ENCODE peak calls at places on chromosomes 16 and 17, in eight cellular contexts. I is left lung; F is gastrocnemius medialis; W is CD8-positive, alpha-beta T cell; N is thoracic aorta; L is body of pancreas; Q is lower lobe of right lung; C is HepG2. O is an unnamed sample.

GRCh38 chr16:57270221-57271062 is 14.0 kb downstream of the PLLP start:
- DNase-seq in F (no peak), Q (peak; percentile 35), N (no peak), I (no peak), C (no peak), L (no peak), W (no peak), O (no peak)

GRCh38 chr17:38511126-38512108 is 83.2 kb downstream of the ARHGAP23 start:
- DNase-seq in L (no peak), Q (no peak), N (no peak), I (no peak), C (no peak), W (no peak), F (no peak), O (no peak)

GRCh38 chr17:79925242-79925957 is 86.2 kb upstream of the CBX4 start:
- DNase-seq in N (no peak), F (peak; percentile 66), C (no peak), L (peak; percentile 92), Q (peak; percentile 88), I (peak; percentile 77), W (peak; percentile 14), O (peak; percentile 59)

GRCh38 chr17:80559688-80560290 is 15.2 kb downstream of the RPTOR start:
- DNase-seq in F (no peak), Q (no peak), L (no peak), N (no peak), C (no peak), I (no peak), W (no peak), O (no peak)

GRCh38 chr16:84119368-84119767 is 2.6 kb upstream of the MBTPS1 start:
- DNase-seq in N (no peak), L (no peak), Q (no peak), C (no peak), W (no peak), I (no peak), F (no peak), O (no peak)

GRCh38 chr17:67718325-67718941 is 697 bp downstream of the NOL11 start:
- DNase-seq in N (no peak), Q (no peak), L (no peak), W (no peak), I (no peak), F (peak; percentile 2), C (peak; percentile 23), O (peak; percentile 14)

GRCh38 chr16:84040823-84041391 is 1.7 kb downstream of the SLC38A8 start:
- DNase-seq in Q (peak; percentile 28), W (no peak), N (no peak), C (no peak), F (no peak), I (no peak), L (no peak), O (peak; percentile 38)

GRCh38 chr16:88376053-88376834 is 6.5 kb upstream of the ZNF469 start:
- DNase-seq in C (no peak), I (peak; percentile 17), N (no peak), L (no peak), Q (peak; percentile 29), F (no peak), W (no peak), O (peak; percentile 13)

GRCh38 chr17:835263-835662 is 53.1 kb downstream of the MRM3 start:
- DNase-seq in L (peak; percentile 21), I (peak; percentile 42), C (peak; percentile 47), F (peak; percentile 52), Q (no peak), N (no peak), W (no peak), O (no peak)

GRCh38 chr16:85946680-85947510 is 47.9 kb downstream of the IRF8 start:
- DNase-seq in I (no peak), C (no peak), N (no peak), W (no peak), L (no peak), Q (no peak), F (no peak), O (no peak)

GRCh38 chr16:50254072-50254471 is 12.3 kb upstream of the ADCY7 start:
- DNase-seq in Q (no peak), I (no peak), L (no peak), C (no peak), N (no peak), F (no peak), W (no peak), O (no peak)

GRCh38 chr16:81261049-81261648 is 22.7 kb downstream of the BCO1 start:
- DNase-seq in C (peak; percentile 36), Q (no peak), F (no peak), L (no peak), N (no peak), I (no peak), W (no peak), O (peak; percentile 24)

GRCh38 chr16:22664132-22664531 is 149.8 kb upstream of the HS3ST2 start:
- DNase-seq in I (no peak), L (no peak), F (no peak), Q (no peak), C (no peak), N (no peak), W (no peak), O (no peak)

GRCh38 chr17:74276051-74276476 is 2.0 kb downstream of the DNAI2 start:
- DNase-seq in F (no peak), N (no peak), I (no peak), W (no peak), L (no peak), C (no peak), Q (no peak), O (no peak)

GRCh38 chr17:46950997-46951621 is 27.9 kb downstream of the RPRML start:
- DNase-seq in W (no peak), C (no peak), I (no peak), F (no peak), N (no peak), Q (no peak), L (no peak), O (peak; percentile 70)

GRCh38 chr16:14298374-14299122 is 227.4 kb downstream of the MRTFB start:
- DNase-seq in F (no peak), C (no peak), L (no peak), N (no peak), Q (no peak), I (no peak), W (no peak), O (no peak)

GRCh38 chr17:31900877-31901276 is 631 bp downstream of the UTP6 start:
- DNase-seq in W (no peak), F (no peak), N (no peak), C (peak; percentile 16), I (no peak), L (no peak), Q (no peak), O (no peak)

GRCh38 chr17:80408872-80409271 is 6.1 kb upstream of the ENDOV start:
- DNase-seq in C (no peak), N (no peak), I (no peak), W (no peak), L (peak; percentile 32), F (no peak), Q (no peak), O (no peak)

GRCh38 chr17:69448431-69449102 is 34.1 kb downstream of the MAP2K6 start:
- DNase-seq in I (no peak), Q (no peak), W (no peak), N (no peak), F (no peak), L (peak; percentile 43), C (no peak), O (no peak)

GRCh38 chr16:78323315-78323714 is 223.9 kb downstream of the WWOX start:
- DNase-seq in C (no peak), N (no peak), I (no peak), L (no peak), W (no peak), F (no peak), Q (no peak), O (no peak)

GRCh38 chr17:81566461-81567126 is 14.4 kb upstream of the FAAP100 start:
- DNase-seq in N (peak; percentile 64), I (peak; percentile 75), F (peak; percentile 26), Q (no peak), L (peak; percentile 89), C (no peak), W (no peak), O (peak; percentile 68)

GRCh38 chr16:87948735-87949070 is 2.5 kb upstream of the BANP start:
- DNase-seq in I (no peak), W (no peak), Q (no peak), L (no peak), N (no peak), C (no peak), F (no peak), O (no peak)

GRCh38 chr16:19935696-19936095 is 51.0 kb upstream of the GPRC5B start:
- DNase-seq in N (no peak), I (no peak), L (no peak), F (no peak), C (no peak), W (no peak), Q (no peak), O (peak; percentile 62)

GRCh38 chr16:3175157-3176153 is 12.5 kb upstream of the OR1F1 start:
- DNase-seq in L (no peak), C (peak; percentile 78), N (no peak), I (no peak), F (no peak), W (no peak), Q (peak; percentile 45), O (peak; percentile 76)
- H3K27me3 ChIP-seq in L (peaks cover 56% of the 10 kb centered on the region), C (no peaks in the 10 kb centered on the region), N (peaks cover 31% of the 10 kb centered on the region), I (peaks cover 89% of the 10 kb centered on the region), F (peaks cover 89% of the 10 kb centered on the region), W (peaks cover 40% of the 10 kb centered on the region), Q (peaks cover 100% of the 10 kb centered on the region), O (peaks cover 23% of the 10 kb centered on the region)

DNA sequence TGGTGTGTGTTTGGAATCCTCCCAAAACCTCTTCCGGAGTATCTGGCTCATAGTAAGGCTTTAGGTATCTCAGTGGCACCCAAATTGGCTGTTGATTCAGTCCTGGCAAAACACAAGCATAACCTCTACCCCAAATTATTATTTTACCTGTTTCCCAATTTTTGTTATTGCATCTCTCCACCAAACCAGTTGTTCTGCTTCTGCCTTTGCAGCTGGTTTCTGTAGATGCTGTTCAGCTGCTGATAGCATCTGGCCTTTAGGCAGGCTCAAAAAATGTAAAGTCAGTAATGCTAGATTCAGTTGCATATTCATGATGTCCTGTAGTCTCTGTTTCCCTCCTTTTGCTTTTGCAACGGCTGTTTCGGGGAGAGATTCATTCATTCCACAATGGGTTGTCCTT is 33.8 kb downstream of the ATF7IP2 start:
- DNase-seq in L (no peak), Q (no peak), C (no peak), F (no peak), I (no peak), W (no peak), N (no peak), O (no peak)
- H3K9me3 ChIP-seq in L (no peaks in the 10 kb centered on the region), Q (peaks cover 29% of the 10 kb centered on the region), C (peaks cover 38% of the 10 kb centered on the region), F (no peaks in the 10 kb centered on the region), I (peaks cover 54% of the 10 kb centered on the region), W (peaks cover 16% of the 10 kb centered on the region), N (peaks cover 27% of the 10 kb centered on the region), O (no peaks in the 10 kb centered on the region)

GRCh38 chr16:66549284-66550131 is at the start of gene TK2:
- DNase-seq in I (peak; percentile 57), N (no peak), W (peak; percentile 60), F (no peak), Q (peak; percentile 82), C (peak; percentile 37), L (peak; percentile 77), O (peak; percentile 67)
- TF ChIP-seq CTCF in I (no peak), N (peak; percentile 29), W (no peak), F (peak; percentile 42), Q (peak; percentile 45), C (peak; percentile 47), L (peak; percentile 23), O (no peak)

DNA sequence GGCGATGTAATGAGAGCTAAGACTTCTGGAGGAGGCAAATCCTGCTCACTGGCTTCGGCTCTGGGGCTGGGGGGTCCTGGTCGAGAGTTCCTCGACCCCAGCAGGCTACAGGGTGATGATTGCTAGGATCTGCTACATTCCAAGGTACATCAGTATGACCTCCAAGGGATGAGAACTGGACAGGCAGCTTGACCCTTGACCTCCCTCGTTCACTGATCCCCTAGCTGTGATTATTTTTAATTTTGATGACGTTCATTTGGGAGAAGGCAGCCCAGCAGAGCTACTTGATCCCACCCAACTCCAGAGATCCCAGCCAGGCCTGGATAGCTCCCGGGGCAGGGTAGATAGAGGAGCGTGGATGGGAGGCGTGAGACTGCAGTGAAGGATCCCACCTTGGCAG is 242.3 kb downstream of the MAF start:
- DNase-seq in C (no peak), W (no peak), L (no peak), I (no peak), N (no peak), F (no peak), Q (no peak), O (no peak)
- H3K27me3 ChIP-seq in C (no peaks in the 10 kb centered on the region), W (no peaks in the 10 kb centered on the region), L (no peaks in the 10 kb centered on the region), I (no peaks in the 10 kb centered on the region), N (no peaks in the 10 kb centered on the region), F (no peaks in the 10 kb centered on the region), Q (no peaks in the 10 kb centered on the region), O (no peaks in the 10 kb centered on the region)

O was measured in BE2C.